ENCODE peak calls at places on chromosomes 6 and 20, in nine cellular contexts. M is hepatocyte; F is CD8-positive, alpha-beta memory T cell; U is PC-3; L is transverse colon; Z is lung; P is endodermal cell; G is heart right ventricle; V is esophagus muscularis mucosa. E is an unnamed sample.
A peak's percentile ranks its signal among the peaks of the same experiment; 100 is the strongest.

GRCh38 chr6:156780117-156780641 is 3.0 kb downstream of the ARID1B start:
- DNase-seq in M (peak; percentile 80), F (peak; percentile 66), U (peak; percentile 84), L (peak; percentile 63), Z (peak; percentile 56), P (peak; percentile 74), G (no peak), V (no peak), E (no peak)

GRCh38 chr6:11727995-11728961 is 50.3 kb downstream of the ADTRP start:
- DNase-seq in M (no peak), F (no peak), U (no peak), L (no peak), Z (no peak), P (no peak), G (no peak), V (no peak), E (no peak)

GRCh38 chr6:86010915-86011786 is 368.5 kb upstream of the SYNCRIP start:
- DNase-seq in M (peak; percentile 20), F (no peak), U (no peak), L (no peak), Z (peak; percentile 34), P (no peak), G (no peak), V (no peak), E (no peak)

GRCh38 chr20:18645851-18646250 is 58.0 kb downstream of the DTD1 start:
- DNase-seq in M (no peak), F (no peak), U (no peak), L (no peak), Z (no peak), P (no peak), G (no peak), V (no peak), E (no peak)

GRCh38 chr6:135935951-135936601 is 84.6 kb downstream of the PDE7B start:
- DNase-seq in M (no peak), F (no peak), U (peak; percentile 84), L (no peak), Z (no peak), P (no peak), G (no peak), V (no peak), E (no peak)

GRCh38 chr20:4130404-4131189 is 115.2 kb upstream of the RNF24 start:
- DNase-seq in M (no peak), F (no peak), U (peak; percentile 90), L (no peak), Z (no peak), P (no peak), G (no peak), V (no peak), E (no peak)

GRCh38 chr6:161044335-161044734 is 52.8 kb downstream of the MAP3K4 start:
- DNase-seq in M (no peak), F (no peak), U (peak; percentile 21), L (no peak), Z (no peak), P (no peak), G (no peak), V (no peak), E (no peak)

GRCh38 chr6:119311514-119312142 is 37.9 kb downstream of the MAN1A1 start:
- DNase-seq in M (no peak), F (no peak), U (no peak), L (no peak), Z (no peak), P (no peak), G (no peak), V (no peak), E (no peak)

GRCh38 chr6:154930490-154930889 is 64.6 kb upstream of the TIAM2 start:
- DNase-seq in M (no peak), F (no peak), U (no peak), L (no peak), Z (no peak), P (peak; percentile 60), G (no peak), V (no peak), E (no peak)

GRCh38 chr6:154923199-154923869 is 71.8 kb upstream of the TIAM2 start:
- DNase-seq in M (no peak), F (no peak), U (no peak), L (no peak), Z (no peak), P (peak; percentile 82), G (no peak), V (no peak), E (no peak)

GRCh38 chr6:154925130-154925529 is 70.0 kb upstream of the TIAM2 start:
- DNase-seq in M (no peak), F (no peak), U (no peak), L (no peak), Z (no peak), P (no peak), G (no peak), V (no peak), E (no peak)

GRCh38 chr6:154928325-154928922 is 66.7 kb upstream of the TIAM2 start:
- DNase-seq in M (peak; percentile 91), F (peak; percentile 35), U (peak; percentile 76), L (peak; percentile 58), Z (peak; percentile 53), P (peak; percentile 85), G (no peak), V (no peak), E (no peak)

GRCh38 chr6:154926366-154926765 is 68.7 kb upstream of the TIAM2 start:
- DNase-seq in M (no peak), F (no peak), U (no peak), L (no peak), Z (no peak), P (no peak), G (no peak), V (no peak), E (no peak)
- H3K4me1 ChIP-seq in M (peaks cover 4% of the 10 kb centered on the region), F (no peaks in the 10 kb centered on the region), U (no peaks in the 10 kb centered on the region), L (no peaks in the 10 kb centered on the region), Z (no peaks in the 10 kb centered on the region), P (peaks cover 18% of the 10 kb centered on the region), G (no peaks in the 10 kb centered on the region), V (no peaks in the 10 kb centered on the region), E (peaks cover 6% of the 10 kb centered on the region)

DNA sequence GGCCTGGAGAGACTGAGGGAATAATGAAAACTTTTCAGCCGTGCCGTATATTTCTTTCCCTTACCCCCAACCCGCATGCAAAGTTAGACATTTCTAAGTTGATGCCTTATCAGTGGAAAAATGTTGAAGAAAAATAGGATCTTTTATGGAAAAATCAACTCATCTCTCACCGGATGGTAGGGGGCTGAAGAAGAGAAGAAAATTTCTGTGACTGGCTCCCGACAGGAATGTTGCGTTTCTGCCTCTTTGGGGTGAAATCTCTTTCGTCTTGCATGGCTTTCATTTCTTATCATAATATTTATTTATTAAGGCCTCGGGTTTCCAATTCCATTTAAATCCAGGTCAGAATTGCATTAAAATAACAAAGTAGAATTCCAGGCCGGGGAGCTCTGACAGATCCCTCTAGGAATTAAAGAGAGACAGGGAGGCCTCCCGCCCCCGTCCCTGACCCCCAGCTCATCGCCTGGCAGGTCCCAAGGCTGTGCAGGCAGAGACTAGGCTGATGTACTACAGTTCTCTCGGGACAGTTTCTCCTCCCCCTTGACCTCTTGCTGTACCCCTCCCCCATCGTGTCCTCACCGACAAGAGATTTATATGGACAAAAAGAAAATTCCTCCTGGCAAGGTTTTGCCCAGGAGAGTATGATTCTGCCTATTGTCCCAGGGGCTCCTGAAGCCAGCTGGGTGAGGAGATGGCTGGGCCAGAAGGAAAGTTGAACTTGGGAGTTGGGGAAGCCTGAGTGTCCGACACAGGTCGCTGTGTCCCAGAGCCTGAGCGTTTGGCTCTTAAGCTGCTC is 1.3 kb downstream of the SCUBE3 start:
- DNase-seq in M (peak; percentile 15), F (no peak), U (no peak), L (no peak), Z (no peak), P (peak; percentile 54), G (no peak), V (no peak), E (no peak)
- H3K27ac ChIP-seq in M (peak overlapping the region; percentile 76), F (no peak overlapping the region), U (no peak overlapping the region), L (no peak overlapping the region), Z (no peak overlapping the region), P (no peak overlapping the region), G (peak overlapping the region; percentile 62), V (peak overlapping the region; percentile 9), E (no peak overlapping the region)

GRCh38 chr6:107822154-107823046 is 1.7 kb downstream of the SCML4 start:
- DNase-seq in M (no peak), F (peak; percentile 70), U (no peak), L (peak; percentile 26), Z (no peak), P (peak; percentile 35), G (no peak), V (peak; percentile 64), E (no peak)

GRCh38 chr6:107819976-107820551 is 4.0 kb downstream of the SCML4 start:
- DNase-seq in M (peak; percentile 36), F (peak; percentile 34), U (no peak), L (peak; percentile 24), Z (no peak), P (peak; percentile 74), G (no peak), V (peak; percentile 89), E (no peak)

GRCh38 chr6:107819217-107819616 is 4.9 kb downstream of the SCML4 start:
- DNase-seq in M (no peak), F (no peak), U (no peak), L (no peak), Z (no peak), P (peak; percentile 5), G (no peak), V (no peak), E (no peak)

GRCh38 chr6:107821591-107821990 is 2.5 kb downstream of the SCML4 start:
- DNase-seq in M (no peak), F (no peak), U (no peak), L (no peak), Z (no peak), P (peak; percentile 40), G (no peak), V (peak; percentile 91), E (no peak)

GRCh38 chr6:107820571-107821261 is 3.4 kb downstream of the SCML4 start:
- DNase-seq in M (peak; percentile 35), F (peak; percentile 38), U (no peak), L (no peak), Z (no peak), P (peak; percentile 49), G (no peak), V (peak; percentile 84), E (no peak)
- H3K4me1 ChIP-seq in M (peaks cover 27% of the 10 kb centered on the region), F (peaks cover 71% of the 10 kb centered on the region), U (no peaks in the 10 kb centered on the region), L (peaks cover 10% of the 10 kb centered on the region), Z (no peaks in the 10 kb centered on the region), P (no peaks in the 10 kb centered on the region), G (no peaks in the 10 kb centered on the region), V (peaks cover 18% of the 10 kb centered on the region), E (peaks cover 70% of the 10 kb centered on the region)

GRCh38 chr6:4891171-4891570 is 112.7 kb downstream of the RPP40 start:
- DNase-seq in M (no peak), F (no peak), U (no peak), L (no peak), Z (no peak), P (no peak), G (no peak), V (peak; percentile 74), E (no peak)

GRCh38 chr6:4884646-4885427 is 108.6 kb downstream of the CDYL start:
- DNase-seq in M (no peak), F (no peak), U (no peak), L (no peak), Z (no peak), P (no peak), G (no peak), V (no peak), E (no peak)

GRCh38 chr6:4885534-4885933 is 109.3 kb downstream of the CDYL start:
- DNase-seq in M (no peak), F (no peak), U (no peak), L (no peak), Z (no peak), P (no peak), G (no peak), V (no peak), E (no peak)

GRCh38 chr6:4889701-4890100 is 113.5 kb downstream of the CDYL start:
- DNase-seq in M (no peak), F (no peak), U (no peak), L (no peak), Z (no peak), P (no peak), G (peak; percentile 36), V (peak; percentile 12), E (no peak)

GRCh38 chr6:4888841-4889240 is 112.6 kb downstream of the CDYL start:
- DNase-seq in M (no peak), F (no peak), U (no peak), L (no peak), Z (no peak), P (no peak), G (no peak), V (no peak), E (no peak)
- H3K27ac ChIP-seq in M (no peak overlapping the region), F (no peak overlapping the region), U (no peak overlapping the region), L (no peak overlapping the region), Z (no peak overlapping the region), P (no peak overlapping the region), G (no peak overlapping the region), V (no peak overlapping the region), E (no peak overlapping the region)